ENCODE peak calls at places on chromosomes 12 and 14, in four cellular contexts. One of them, this sample, is unnamed.

GRCh38 chr12:93163260-93164036 is 214.3 kb upstream of the NUDT4 start:
- DNase-seq in brain microvascular endothelial cell: peak; percentile 18
- DNase-seq in Panc1: no peak
- DNase-seq in fibroblast of the aortic adventitia: peak; percentile 64
- DNase-seq in this sample: no peak

GRCh38 chr12:120453977-120454376 is 7.7 kb downstream of the GATC start:
- DNase-seq in brain microvascular endothelial cell: no peak
- DNase-seq in Panc1: no peak
- DNase-seq in fibroblast of the aortic adventitia: no peak
- DNase-seq in this sample: no peak

GRCh38 chr14:30751646-30752416 is 122.5 kb upstream of the COCH start:
- DNase-seq in brain microvascular endothelial cell: no peak
- DNase-seq in Panc1: no peak
- DNase-seq in fibroblast of the aortic adventitia: no peak
- DNase-seq in this sample: no peak

GRCh38 chr14:99862111-99862510 is 68.9 kb downstream of the EML1 start:
- DNase-seq in brain microvascular endothelial cell: peak; percentile 59
- DNase-seq in Panc1: no peak
- DNase-seq in fibroblast of the aortic adventitia: peak; percentile 51
- DNase-seq in this sample: no peak

GRCh38 chr12:107760207-107760816 is 625 bp downstream of the PRDM4 start:
- DNase-seq in brain microvascular endothelial cell: no peak
- DNase-seq in Panc1: no peak
- DNase-seq in fibroblast of the aortic adventitia: peak; percentile 5
- DNase-seq in this sample: peak; percentile 15

GRCh38 chr12:99767809-99768208 is 120.3 kb downstream of the GARIN6 start:
- DNase-seq in brain microvascular endothelial cell: no peak
- DNase-seq in Panc1: no peak
- DNase-seq in fibroblast of the aortic adventitia: peak; percentile 45
- DNase-seq in this sample: no peak

GRCh38 chr14:70534904-70535303 is at the start of gene ADAM20:
- DNase-seq in brain microvascular endothelial cell: no peak
- DNase-seq in Panc1: no peak
- DNase-seq in fibroblast of the aortic adventitia: no peak
- DNase-seq in this sample: no peak

GRCh38 chr14:32728957-32729356 is 209.7 kb upstream of the NPAS3 start:
- DNase-seq in brain microvascular endothelial cell: no peak
- DNase-seq in Panc1: no peak
- DNase-seq in fibroblast of the aortic adventitia: no peak
- DNase-seq in this sample: no peak

GRCh38 chr12:108448246-108448645 is 66.8 kb upstream of the FICD start:
- DNase-seq in brain microvascular endothelial cell: no peak
- DNase-seq in Panc1: no peak
- DNase-seq in fibroblast of the aortic adventitia: no peak
- DNase-seq in this sample: no peak

GRCh38 chr14:77593501-77593911 is 22.9 kb downstream of the SPTLC2 start:
- DNase-seq in brain microvascular endothelial cell: no peak
- DNase-seq in Panc1: no peak
- DNase-seq in fibroblast of the aortic adventitia: no peak
- DNase-seq in this sample: no peak

GRCh38 chr12:45284096-45284901 is 68.4 kb downstream of the ANO6 start:
- DNase-seq in brain microvascular endothelial cell: peak; percentile 85
- DNase-seq in Panc1: no peak
- DNase-seq in fibroblast of the aortic adventitia: peak; percentile 74
- DNase-seq in this sample: no peak

GRCh38 chr14:89853976-89854693 is 100.4 kb downstream of the EFCAB11 start:
- DNase-seq in brain microvascular endothelial cell: no peak
- DNase-seq in Panc1: no peak
- DNase-seq in fibroblast of the aortic adventitia: peak; percentile 58
- DNase-seq in this sample: no peak

GRCh38 chr14:95614335-95614734 is 71.9 kb upstream of the TCL1B start:
- DNase-seq in brain microvascular endothelial cell: no peak
- DNase-seq in Panc1: no peak
- DNase-seq in fibroblast of the aortic adventitia: peak; percentile 1
- DNase-seq in this sample: no peak

GRCh38 chr14:89029961-89030694 is 205.7 kb downstream of the TTC8 start:
- DNase-seq in brain microvascular endothelial cell: no peak
- DNase-seq in Panc1: no peak
- DNase-seq in fibroblast of the aortic adventitia: no peak
- DNase-seq in this sample: no peak

GRCh38 chr14:23445773-23446172 is 10.3 kb upstream of the MYH7 start:
- DNase-seq in brain microvascular endothelial cell: no peak
- DNase-seq in Panc1: no peak
- DNase-seq in fibroblast of the aortic adventitia: no peak
- DNase-seq in this sample: no peak

GRCh38 chr12:34393821-34394150 is 371.5 kb downstream of the ALG10 start:
- DNase-seq in brain microvascular endothelial cell: no peak
- DNase-seq in Panc1: no peak
- DNase-seq in fibroblast of the aortic adventitia: no peak
- DNase-seq in this sample: no peak

GRCh38 chr12:31353730-31354708 is 28.1 kb upstream of the SINHCAF start:
- DNase-seq in brain microvascular endothelial cell: no peak
- DNase-seq in Panc1: no peak
- DNase-seq in fibroblast of the aortic adventitia: no peak
- DNase-seq in this sample: no peak

GRCh38 chr12:90829044-90829443 is 125.9 kb downstream of the CCER1 start:
- DNase-seq in brain microvascular endothelial cell: no peak
- DNase-seq in Panc1: no peak
- DNase-seq in fibroblast of the aortic adventitia: no peak
- DNase-seq in this sample: no peak

GRCh38 chr14:31692376-31692781 is 131.2 kb downstream of the NUBPL start:
- DNase-seq in brain microvascular endothelial cell: no peak
- DNase-seq in Panc1: no peak
- DNase-seq in fibroblast of the aortic adventitia: peak; percentile 46
- DNase-seq in this sample: no peak

GRCh38 chr14:19911114-19911513 is 9.3 kb upstream of the OR4K5 start:
- DNase-seq in brain microvascular endothelial cell: no peak
- DNase-seq in Panc1: no peak
- DNase-seq in fibroblast of the aortic adventitia: no peak
- DNase-seq in this sample: no peak

GRCh38 chr12:23899434-23899833 is 50.0 kb downstream of the SOX5 start:
- DNase-seq in brain microvascular endothelial cell: no peak
- DNase-seq in Panc1: no peak
- DNase-seq in fibroblast of the aortic adventitia: no peak
- DNase-seq in this sample: no peak

GRCh38 chr14:99625476-99625875 is 19.5 kb upstream of the HHIPL1 start:
- DNase-seq in brain microvascular endothelial cell: no peak
- DNase-seq in Panc1: no peak
- DNase-seq in fibroblast of the aortic adventitia: no peak
- DNase-seq in this sample: no peak

GRCh38 chr14:66043921-66044320 is 442.2 kb upstream of the CCDC196 start:
- DNase-seq in brain microvascular endothelial cell: no peak
- DNase-seq in Panc1: no peak
- DNase-seq in fibroblast of the aortic adventitia: peak; percentile 58
- DNase-seq in this sample: no peak

GRCh38 chr12:12108441-12109058 is 37.8 kb downstream of the BCL2L14 start:
- DNase-seq in brain microvascular endothelial cell: no peak
- DNase-seq in Panc1: no peak
- DNase-seq in fibroblast of the aortic adventitia: no peak
- DNase-seq in this sample: no peak

GRCh38 chr14:79278286-79278797 is 933.0 kb downstream of the DIO2 start:
- DNase-seq in brain microvascular endothelial cell: no peak
- DNase-seq in Panc1: no peak
- DNase-seq in fibroblast of the aortic adventitia: no peak
- DNase-seq in this sample: no peak

GRCh38 chr12:67592228-67593011 is 56.1 kb upstream of the DYRK2 start:
- DNase-seq in brain microvascular endothelial cell: peak; percentile 63
- DNase-seq in Panc1: no peak
- DNase-seq in fibroblast of the aortic adventitia: peak; percentile 58
- DNase-seq in this sample: no peak

GRCh38 chr12:69570000-69570516 is 15.2 kb upstream of the CCT2 start:
- DNase-seq in brain microvascular endothelial cell: no peak
- DNase-seq in Panc1: no peak
- DNase-seq in fibroblast of the aortic adventitia: no peak
- DNase-seq in this sample: no peak

GRCh38 chr12:49952396-49953055 is 2.0 kb downstream of the AQP2 start:
- DNase-seq in brain microvascular endothelial cell: no peak
- DNase-seq in Panc1: no peak
- DNase-seq in fibroblast of the aortic adventitia: no peak
- DNase-seq in this sample: no peak

GRCh38 chr12:6430124-6430989 is 14.4 kb upstream of the CD27 start:
- DNase-seq in brain microvascular endothelial cell: peak; percentile 87
- DNase-seq in Panc1: peak; percentile 56
- DNase-seq in fibroblast of the aortic adventitia: peak; percentile 100
- DNase-seq in this sample: no peak

GRCh38 chr14:75303415-75303814 is 24.8 kb downstream of the FOS start:
- DNase-seq in brain microvascular endothelial cell: peak; percentile 62
- DNase-seq in Panc1: no peak
- DNase-seq in fibroblast of the aortic adventitia: peak; percentile 83
- DNase-seq in this sample: no peak

GRCh38 chr12:33531261-33531660 is 91.6 kb upstream of the SYT10 start:
- DNase-seq in brain microvascular endothelial cell: no peak
- DNase-seq in Panc1: no peak
- DNase-seq in fibroblast of the aortic adventitia: no peak
- DNase-seq in this sample: no peak

GRCh38 chr14:91303924-91304229 is 59.4 kb upstream of the GPR68 start:
- DNase-seq in brain microvascular endothelial cell: no peak
- DNase-seq in Panc1: no peak
- DNase-seq in fibroblast of the aortic adventitia: no peak
- DNase-seq in this sample: no peak

GRCh38 chr12:101697930-101698781 is 716 bp downstream of the CHPT1 start:
- DNase-seq in brain microvascular endothelial cell: peak; percentile 4
- DNase-seq in Panc1: no peak
- DNase-seq in fibroblast of the aortic adventitia: peak; percentile 32
- DNase-seq in this sample: no peak

GRCh38 chr14:87066221-87066817 is 926.7 kb downstream of the GALC start:
- DNase-seq in brain microvascular endothelial cell: no peak
- DNase-seq in Panc1: no peak
- DNase-seq in fibroblast of the aortic adventitia: peak; percentile 9
- DNase-seq in this sample: no peak
- TF ChIP-seq CTCF in brain microvascular endothelial cell: peak; percentile 30
- TF ChIP-seq CTCF in Panc1: peak; percentile 48
- TF ChIP-seq CTCF in fibroblast of the aortic adventitia: peak; percentile 46
- TF ChIP-seq CTCF in this sample: peak; percentile 59

GRCh38 chr14:26204362-26204953 is 393.4 kb downstream of the NOVA1 start:
- DNase-seq in brain microvascular endothelial cell: no peak
- DNase-seq in Panc1: no peak
- DNase-seq in fibroblast of the aortic adventitia: peak; percentile 16
- DNase-seq in this sample: no peak

GRCh38 chr14:26194816-26195215 is 403.0 kb downstream of the NOVA1 start:
- DNase-seq in brain microvascular endothelial cell: no peak
- DNase-seq in Panc1: no peak
- DNase-seq in fibroblast of the aortic adventitia: no peak
- DNase-seq in this sample: no peak

GRCh38 chr14:26199096-26199495 is 398.7 kb downstream of the NOVA1 start:
- DNase-seq in brain microvascular endothelial cell: no peak
- DNase-seq in Panc1: no peak
- DNase-seq in fibroblast of the aortic adventitia: no peak
- DNase-seq in this sample: no peak

GRCh38 chr14:26200675-26201074 is 397.2 kb downstream of the NOVA1 start:
- DNase-seq in brain microvascular endothelial cell: no peak
- DNase-seq in Panc1: no peak
- DNase-seq in fibroblast of the aortic adventitia: peak; percentile 24
- DNase-seq in this sample: no peak

DNA sequence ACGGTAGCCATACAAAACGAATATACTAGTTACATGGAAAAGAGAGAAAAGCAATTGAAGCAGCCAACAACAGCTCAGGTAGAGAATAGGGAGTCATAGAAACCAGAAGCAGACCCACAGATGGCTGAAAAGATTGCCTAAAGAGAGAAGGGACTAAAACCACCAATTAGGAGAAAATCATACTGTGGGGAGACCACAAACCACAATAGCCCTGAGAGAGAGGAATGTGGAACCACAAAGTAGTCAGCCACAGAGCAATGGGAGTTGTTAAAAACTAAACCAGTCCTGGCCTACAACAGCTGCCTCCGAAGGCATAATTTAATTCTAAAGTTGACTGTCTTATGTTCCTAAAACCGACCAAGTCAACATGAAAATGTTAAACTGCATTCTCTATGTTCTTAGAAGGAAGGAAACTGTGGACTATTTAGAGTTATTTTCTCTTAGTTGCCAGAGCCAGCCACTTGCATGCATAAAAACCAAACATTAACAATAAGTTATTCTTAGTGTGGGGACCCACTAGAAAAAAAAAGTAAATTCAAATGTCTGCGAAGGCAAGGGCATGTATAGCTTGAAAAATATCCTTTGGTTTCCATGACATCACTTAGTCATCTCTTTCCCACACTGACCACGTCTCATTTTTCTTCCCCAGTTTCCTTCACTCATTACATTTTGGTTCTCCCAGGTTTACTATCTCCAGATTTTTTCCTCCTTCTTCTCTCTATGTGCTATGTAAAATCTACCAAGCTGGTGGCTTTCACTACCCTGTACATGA is 398.0 kb downstream of the NOVA1 start:
- DNase-seq in brain microvascular endothelial cell: no peak
- DNase-seq in Panc1: no peak
- DNase-seq in fibroblast of the aortic adventitia: peak; percentile 39
- DNase-seq in this sample: no peak
- TF ChIP-seq CTCF in brain microvascular endothelial cell: no peak
- TF ChIP-seq CTCF in Panc1: no peak
- TF ChIP-seq CTCF in fibroblast of the aortic adventitia: no peak
- TF ChIP-seq CTCF in this sample: no peak

DNA sequence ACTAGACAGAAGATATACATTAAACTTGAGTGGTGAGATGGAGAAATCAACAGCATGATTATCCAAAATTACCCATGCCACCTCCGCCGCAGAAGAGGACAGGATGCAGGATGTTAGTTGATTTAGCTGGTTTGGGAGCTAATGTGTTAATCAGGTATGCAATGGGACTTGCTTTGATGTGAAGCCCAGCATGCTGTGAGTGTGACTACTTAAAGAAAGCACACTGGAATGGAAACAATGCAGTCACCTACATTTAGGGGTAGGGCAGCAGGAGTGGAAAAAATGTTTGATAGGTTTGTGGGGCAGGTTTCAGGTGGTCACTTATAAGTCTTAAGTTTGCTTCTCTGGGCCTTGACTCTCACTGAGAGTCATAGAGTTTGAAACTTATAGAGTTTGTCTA is 170.0 kb upstream of the DAAM1 start:
- DNase-seq in brain microvascular endothelial cell: no peak
- DNase-seq in Panc1: no peak
- DNase-seq in fibroblast of the aortic adventitia: no peak
- DNase-seq in this sample: no peak
- TF ChIP-seq CTCF in brain microvascular endothelial cell: no peak
- TF ChIP-seq CTCF in Panc1: no peak
- TF ChIP-seq CTCF in fibroblast of the aortic adventitia: no peak
- TF ChIP-seq CTCF in this sample: no peak

DNA sequence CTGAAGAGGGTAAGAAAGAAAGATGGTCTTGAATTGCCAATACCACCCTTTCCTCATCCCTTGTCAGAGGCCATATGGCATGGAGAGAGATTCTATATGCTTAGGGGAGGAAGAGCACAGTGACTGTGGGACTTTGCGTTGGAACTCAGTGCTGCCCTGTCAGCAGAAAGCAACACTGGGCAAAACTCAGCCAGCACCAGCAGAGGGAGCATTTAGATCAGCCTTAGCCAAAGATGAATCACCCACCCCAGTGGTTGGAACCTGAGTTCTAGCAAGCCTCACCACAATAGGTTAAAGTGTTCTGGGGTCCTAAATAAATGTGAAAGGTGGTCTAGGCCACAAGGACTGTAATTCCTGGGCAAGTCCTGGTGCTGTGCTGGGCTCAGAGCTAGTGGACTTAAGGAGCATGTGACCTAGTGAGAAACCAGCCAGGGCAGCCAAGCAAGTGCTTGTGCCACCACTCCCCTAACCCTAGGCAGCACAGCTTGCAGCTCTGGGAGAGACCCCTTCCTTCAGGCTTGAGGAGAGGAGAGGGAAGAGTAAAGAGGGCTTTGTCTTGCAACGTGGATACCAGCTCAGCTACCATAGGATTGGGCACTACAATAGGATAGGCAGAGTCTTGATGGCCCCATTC is 11.4 kb upstream of the BCAT1 start:
- DNase-seq in brain microvascular endothelial cell: peak; percentile 68
- DNase-seq in Panc1: peak; percentile 42
- DNase-seq in fibroblast of the aortic adventitia: peak; percentile 69
- DNase-seq in this sample: peak; percentile 27
- TF ChIP-seq CTCF in brain microvascular endothelial cell: peak; percentile 91
- TF ChIP-seq CTCF in Panc1: peak; percentile 88
- TF ChIP-seq CTCF in fibroblast of the aortic adventitia: peak; percentile 84
- TF ChIP-seq CTCF in this sample: peak; percentile 73